ENCODE peak calls at places on chromosomes 7 and 10, in seven cellular contexts. D is IMR-90, O is mesendoderm, M is H1, T is H9, N is trophoblast cell, W is mesenchymal stem cell. Q is an unnamed sample.

GRCh38 chr7:159004411-159004810 is 140.3 kb downstream of the VIPR2 start:
- DNase-seq in D (no peak), O (no peak), M (no peak), T (no peak), N (no peak), W (no peak), Q (no peak)

GRCh38 chr10:5512881-5513698 is 11.7 kb upstream of the CALML3 start:
- DNase-seq in D (no peak), O (no peak), M (no peak), T (no peak), N (no peak), W (no peak), Q (no peak)

GRCh38 chr7:16785316-16785715 is 19.5 kb downstream of the AGR2 start:
- DNase-seq in D (no peak), O (no peak), M (no peak), T (no peak), N (no peak), W (no peak), Q (no peak)

GRCh38 chr10:88372051-88372450 is 211.1 kb downstream of the RNLS start:
- DNase-seq in D (no peak), O (peak; percentile 84), M (no peak), T (no peak), N (no peak), W (no peak), Q (no peak)

GRCh38 chr7:139618482-139619366 is 95.2 kb downstream of the CLEC2L start:
- DNase-seq in D (peak; percentile 41), O (peak; percentile 64), M (no peak), T (peak; percentile 50), N (no peak), W (peak; percentile 42), Q (peak; percentile 27)

GRCh38 chr7:98133181-98133580 is 26.5 kb downstream of the LMTK2 start:
- DNase-seq in D (no peak), O (no peak), M (no peak), T (no peak), N (no peak), W (peak; percentile 16), Q (no peak)

GRCh38 chr10:118990326-118990725 is 39.2 kb upstream of the NANOS1 start:
- DNase-seq in D (no peak), O (no peak), M (no peak), T (no peak), N (no peak), W (no peak), Q (no peak)

GRCh38 chr10:99370993-99371392 is 41.8 kb downstream of the CNNM1 start:
- DNase-seq in D (peak; percentile 23), O (peak; percentile 86), M (no peak), T (no peak), N (no peak), W (peak; percentile 53), Q (peak; percentile 31)

GRCh38 chr7:112290065-112290464 is 83.6 kb downstream of the ZNF277 start:
- DNase-seq in D (peak; percentile 48), O (no peak), M (no peak), T (no peak), N (no peak), W (peak; percentile 18), Q (no peak)

GRCh38 chr7:23767514-23767913 is 57.5 kb downstream of the STK31 start:
- DNase-seq in D (no peak), O (no peak), M (no peak), T (no peak), N (no peak), W (no peak), Q (no peak)

GRCh38 chr7:15323545-15323944 is 238.3 kb downstream of the AGMO start:
- DNase-seq in D (no peak), O (no peak), M (no peak), T (no peak), N (no peak), W (no peak), Q (no peak)
- H4K8ac ChIP-seq in D (no peak overlapping the region), O (no peak overlapping the region), M (no peak overlapping the region), T (no peak overlapping the region), N (no peak overlapping the region), W (no peak overlapping the region), Q (no peak overlapping the region)

DNA sequence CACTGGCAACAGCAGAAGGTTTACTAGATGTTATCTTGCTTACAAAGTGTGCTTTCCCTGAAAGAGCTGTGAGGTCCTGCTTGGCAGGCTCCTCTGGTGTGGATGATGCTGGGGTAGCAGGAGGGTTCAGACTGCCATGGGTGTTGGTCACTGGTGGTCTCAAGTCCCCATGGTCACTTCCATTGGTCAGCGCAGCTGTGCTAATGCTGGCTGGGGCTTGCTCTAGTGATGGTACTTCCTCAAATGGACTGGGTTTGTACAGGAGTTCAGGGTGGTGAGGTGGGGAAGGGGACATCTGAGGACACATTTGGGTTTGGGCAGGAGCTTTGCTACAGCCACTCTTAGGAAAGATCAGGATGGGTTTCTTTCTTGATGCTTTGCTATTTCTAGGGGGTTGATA is 182.0 kb downstream of the ZNF438 start:
- DNase-seq in D (no peak), O (no peak), M (no peak), T (no peak), N (no peak), W (no peak), Q (no peak)
- H3K4me2 ChIP-seq in D (no peak overlapping the region), O (no peak overlapping the region), M (no peak overlapping the region), T (no peak overlapping the region), N (no peak overlapping the region), W (no peak overlapping the region), Q (no peak overlapping the region)

GRCh38 chr10:45599646-45600045 is 72.9 kb downstream of the ZFAND4 start:
- DNase-seq in D (no peak), O (no peak), M (no peak), T (no peak), N (no peak), W (no peak), Q (no peak)
- H3K18ac ChIP-seq in D (no peak overlapping the region), O (no peak overlapping the region), M (no peak overlapping the region), T (no peak overlapping the region), N (no peak overlapping the region), W (no peak overlapping the region), Q (no peak overlapping the region)

GRCh38 chr7:5469375-5470166 is 45.9 kb upstream of the TNRC18 start:
- DNase-seq in D (no peak), O (no peak), M (no peak), T (no peak), N (no peak), W (no peak), Q (no peak)
- H4K8ac ChIP-seq in D (no peak overlapping the region), O (no peak overlapping the region), M (no peak overlapping the region), T (no peak overlapping the region), N (no peak overlapping the region), W (no peak overlapping the region), Q (peak overlapping the region; percentile 52)

GRCh38 chr10:74821501-74821900 is 4.9 kb upstream of the KAT6B start:
- DNase-seq in D (no peak), O (no peak), M (no peak), T (no peak), N (no peak), W (no peak), Q (no peak)
- H3K4me2 ChIP-seq in D (no peak overlapping the region), O (no peak overlapping the region), M (no peak overlapping the region), T (no peak overlapping the region), N (no peak overlapping the region), W (no peak overlapping the region), Q (no peak overlapping the region)

GRCh38 chr7:102120666-102121065 is 166.0 kb upstream of the SH2B2 start:
- DNase-seq in D (no peak), O (no peak), M (no peak), T (no peak), N (no peak), W (peak; percentile 33), Q (no peak)

GRCh38 chr7:102128303-102128702 is 158.4 kb upstream of the SH2B2 start:
- DNase-seq in D (no peak), O (no peak), M (no peak), T (no peak), N (no peak), W (no peak), Q (no peak)

GRCh38 chr7:102122026-102122425 is 164.6 kb upstream of the SH2B2 start:
- DNase-seq in D (peak; percentile 61), O (no peak), M (no peak), T (no peak), N (no peak), W (peak; percentile 72), Q (no peak)

GRCh38 chr7:102129636-102130370 is 156.9 kb upstream of the SH2B2 start:
- DNase-seq in D (no peak), O (no peak), M (no peak), T (no peak), N (no peak), W (no peak), Q (no peak)

GRCh38 chr7:102125127-102125561 is 161.5 kb upstream of the SH2B2 start:
- DNase-seq in D (peak; percentile 93), O (peak; percentile 94), M (peak; percentile 65), T (peak; percentile 87), N (peak; percentile 89), W (peak; percentile 98), Q (no peak)
- H3K18ac ChIP-seq in D (peak overlapping the region; percentile 29), O (no peak overlapping the region), M (peak overlapping the region; percentile 87), T (no peak overlapping the region), N (peak overlapping the region; percentile 69), W (peak overlapping the region; percentile 81), Q (peak overlapping the region; percentile 11)